ENCODE peak calls at places on chromosomes 5 and 9, in nine cellular contexts. P, C, F, G, Q, H, M, D and V are unnamed samples.

GRCh38 chr9:132823370-132824144 is 54.5 kb downstream of the AK8 start:
- DNase-seq in C (no peak), P (no peak), F (no peak), M (no peak), D (no peak), Q (no peak), G (no peak), H (no peak), V (peak)

GRCh38 chr9:109414125-109414785 is 83.9 kb downstream of the PTPN3 start:
- DNase-seq in H (no peak), F (no peak), D (no peak), P (no peak), M (no peak), Q (no peak), C (peak), G (no peak), V (no peak)

GRCh38 chr5:167573274-167574127 is 717.9 kb upstream of the WWC1 start:
- DNase-seq in M (peak), P (no peak), F (peak), C (no peak), Q (no peak), D (peak), H (no peak), G (peak), V (peak)

GRCh38 chr5:35903631-35904203 is 34.7 kb downstream of the CAPSL start:
- DNase-seq in G (no peak), P (no peak), F (no peak), D (no peak), H (no peak), M (no peak), C (no peak), Q (no peak), V (no peak)

GRCh38 chr5:150783422-150783928 is 4.9 kb downstream of the SMIM3 start:
- DNase-seq in P (no peak), F (peak), M (peak), G (peak), H (no peak), Q (peak), C (peak), D (peak), V (no peak)

GRCh38 chr5:139912804-139913203 is 117.2 kb downstream of the PSD2 start:
- DNase-seq in D (no peak), Q (no peak), G (no peak), P (no peak), F (no peak), M (no peak), H (no peak), C (no peak), V (no peak)

GRCh38 chr9:6498982-6499381 is 86.0 kb downstream of the UHRF2 start:
- DNase-seq in Q (no peak), P (peak), M (no peak), G (peak), C (no peak), D (peak), F (no peak), H (no peak), V (no peak)

GRCh38 chr9:70081120-70081495 is 37.5 kb downstream of the MAMDC2 start:
- DNase-seq in G (peak), F (no peak), D (peak), C (no peak), Q (no peak), M (no peak), H (no peak), P (peak), V (no peak)

GRCh38 chr5:149618581-149619248 is 37.4 kb downstream of the ARHGEF37 start:
- DNase-seq in M (no peak), Q (no peak), C (peak), D (peak), P (no peak), G (peak), H (no peak), F (peak), V (peak)

GRCh38 chr5:176740702-176741565 is 69.4 kb upstream of the UNC5A start:
- DNase-seq in C (no peak), P (no peak), Q (no peak), M (no peak), F (no peak), H (no peak), D (no peak), G (no peak), V (no peak)

GRCh38 chr5:146722361-146722779 is 156.2 kb downstream of the PPP2R2B start:
- DNase-seq in D (peak), P (no peak), Q (no peak), G (peak), F (no peak), M (no peak), H (no peak), C (no peak), V (no peak)